ENCODE peak calls at places on chromosomes 4 and X, in six cellular contexts. Q, U, B, V, J and N are unnamed samples.

GRCh38 chr4:112416464-112416863 is 99.5 kb downstream of the NEUROG2 start:
- DNase-seq in Q (no peak), U (no peak), B (no peak), V (no peak), J (no peak), N (no peak)

GRCh38 chr4:5568931-5569330 is 139.4 kb downstream of the EVC2 start:
- DNase-seq in Q (no peak), U (no peak), B (no peak), V (no peak), J (no peak), N (no peak)

GRCh38 chr4:150418757-150419410 is 163.1 kb upstream of the MAB21L2 start:
- DNase-seq in Q (no peak), U (no peak), B (no peak), V (no peak), J (no peak), N (no peak)

GRCh38 chr4:80145739-80146138 is 51.6 kb upstream of the PRDM8 start:
- DNase-seq in Q (no peak), U (no peak), B (no peak), V (no peak), J (no peak), N (no peak)

GRCh38 chr4:155973639-155974475 is 20.2 kb upstream of the CTSO start:
- DNase-seq in Q (no peak), U (no peak), B (no peak), V (no peak), J (no peak), N (no peak)

GRCh38 chr4:8162625-8163024 is 4.0 kb upstream of the ABLIM2 start:
- DNase-seq in Q (no peak), U (no peak), B (no peak), V (no peak), J (no peak), N (no peak)

GRCh38 chrX:104165894-104166734 is at the start of gene FAM199X:
- DNase-seq in Q (peak), U (peak), B (peak), V (peak), J (peak), N (peak)

GRCh38 chrX:154485150-154486051 is 1.0 kb downstream of the UBL4A start:
- DNase-seq in Q (no peak), U (no peak), B (no peak), V (no peak), J (no peak), N (no peak)

GRCh38 chrX:10296581-10296980 is 139.8 kb downstream of the CLCN4 start:
- DNase-seq in Q (no peak), U (no peak), B (no peak), V (no peak), J (no peak), N (no peak)

GRCh38 chr4:62431513-62431912 is 1231.4 kb downstream of the ADGRL3 start:
- DNase-seq in Q (no peak), U (no peak), B (no peak), V (no peak), J (no peak), N (no peak)

GRCh38 chr4:143207555-143207954 is 22.8 kb downstream of the USP38 start:
- DNase-seq in Q (no peak), U (peak), B (peak), V (peak), J (no peak), N (no peak)

GRCh38 chrX:48003758-48004457 is at the start of gene ZNF182:
- DNase-seq in Q (peak), U (peak), B (peak), V (peak), J (peak), N (peak)

GRCh38 chr4:15774020-15774420 is 4.1 kb upstream of the CD38 start:
- DNase-seq in Q (peak), U (peak), B (no peak), V (no peak), J (no peak), N (no peak)

GRCh38 chr4:69617083-69617694 is 22.3 kb downstream of the UGT2A2 start:
- DNase-seq in Q (peak), U (peak), B (peak), V (peak), J (peak), N (no peak)

GRCh38 chr4:129218355-129218754 is 122.4 kb downstream of the C4orf33 start:
- DNase-seq in Q (no peak), U (peak), B (peak), V (no peak), J (no peak), N (no peak)

GRCh38 chrX:150478496-150479492 is 89.6 kb upstream of the MTM1 start:
- DNase-seq in Q (no peak), U (no peak), B (no peak), V (no peak), J (no peak), N (no peak)

GRCh38 chrX:40171513-40172168 is 73.9 kb upstream of the BCOR start:
- DNase-seq in Q (peak), U (no peak), B (peak), V (no peak), J (no peak), N (no peak)

GRCh38 chr4:84582988-84583870 is at the start of gene CDS1:
- DNase-seq in Q (peak), U (no peak), B (no peak), V (no peak), J (peak), N (no peak)

GRCh38 chrX:17829526-17829925 is 31.6 kb downstream of the RAI2 start:
- DNase-seq in Q (no peak), U (no peak), B (no peak), V (no peak), J (no peak), N (no peak)

GRCh38 chr4:124964251-124964650 is 251.7 kb upstream of the ANKRD50 start:
- DNase-seq in Q (no peak), U (no peak), B (no peak), V (no peak), J (no peak), N (no peak)

GRCh38 chr4:25823632-25824031 is 39.2 kb downstream of the SEL1L3 start:
- DNase-seq in Q (no peak), U (no peak), B (no peak), V (no peak), J (no peak), N (no peak)

GRCh38 chr4:188372051-188372450 is 232.8 kb downstream of the TRIML1 start:
- DNase-seq in Q (no peak), U (no peak), B (no peak), V (no peak), J (no peak), N (no peak)

GRCh38 chr4:11420327-11420726 is 8.4 kb downstream of the HS3ST1 start:
- DNase-seq in Q (no peak), U (no peak), B (no peak), V (no peak), J (no peak), N (no peak)

GRCh38 chr4:148434075-148434773 is 8.0 kb downstream of the NR3C2 start:
- DNase-seq in Q (no peak), U (no peak), B (peak), V (no peak), J (no peak), N (no peak)

GRCh38 chr4:152698012-152698499 is 18.3 kb upstream of the TMEM154 start:
- DNase-seq in Q (no peak), U (no peak), B (no peak), V (no peak), J (no peak), N (no peak)

GRCh38 chrX:23035493-23035892 is 35.7 kb downstream of the DDX53 start:
- DNase-seq in Q (peak), U (peak), B (no peak), V (no peak), J (no peak), N (no peak)

GRCh38 chrX:136209016-136209738 is 42.0 kb downstream of the MAP7D3 start:
- DNase-seq in Q (peak), U (peak), B (peak), V (no peak), J (peak), N (no peak)

GRCh38 chr4:68803013-68803412 is 12.8 kb upstream of the UGT2B10 start:
- DNase-seq in Q (no peak), U (no peak), B (no peak), V (no peak), J (no peak), N (no peak)

GRCh38 chr4:79178770-79179169 is 147.1 kb downstream of the NAA11 start:
- DNase-seq in Q (no peak), U (no peak), B (no peak), V (no peak), J (no peak), N (no peak)

GRCh38 chr4:70559216-70559830 is 32.7 kb upstream of the AMBN start:
- DNase-seq in Q (peak), U (peak), B (peak), V (peak), J (peak), N (no peak)

GRCh38 chrX:71909956-71910355 is 689 bp upstream of the NHSL2 start:
- DNase-seq in Q (no peak), U (peak), B (no peak), V (no peak), J (no peak), N (no peak)

GRCh38 chr4:11525085-11525484 is 96.4 kb upstream of the HS3ST1 start:
- DNase-seq in Q (no peak), U (no peak), B (no peak), V (no peak), J (no peak), N (no peak)

GRCh38 chr4:6386091-6386490 is 86.3 kb downstream of the PPP2R2C start:
- DNase-seq in Q (no peak), U (no peak), B (no peak), V (no peak), J (no peak), N (no peak)

GRCh38 chr4:38868055-38868965 is 704 bp downstream of the FAM114A1 start:
- DNase-seq in Q (no peak), U (peak), B (peak), V (no peak), J (peak), N (no peak)
- TF ChIP-seq MYC in Q (no peak), U (no peak), B (no peak), V (peak), J (no peak), N (no peak)

GRCh38 chr4:46389301-46389761 is 597 bp downstream of the GABRA2 start:
- DNase-seq in Q (no peak), U (no peak), B (no peak), V (peak), J (no peak), N (no peak)
- TF ChIP-seq MYC in Q (no peak), U (no peak), B (no peak), V (no peak), J (no peak), N (no peak)

DNA sequence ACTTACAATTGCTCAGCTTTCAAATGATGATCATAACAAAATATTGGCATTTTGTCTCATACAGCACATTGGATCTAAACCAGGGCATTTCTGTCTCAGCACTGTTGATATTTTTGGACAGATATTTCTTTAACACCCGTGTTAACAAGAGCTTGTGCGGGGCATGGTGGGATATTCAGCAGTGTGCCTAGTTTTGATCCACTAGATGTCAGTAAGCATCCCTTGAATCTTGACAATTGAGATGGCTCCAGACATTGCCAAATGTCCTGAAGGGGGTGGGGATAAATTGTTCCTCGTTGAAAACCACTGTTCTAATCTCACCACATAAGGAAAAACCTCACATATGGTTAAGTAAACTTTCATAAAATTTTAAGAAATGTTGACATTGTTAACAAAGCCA is 806.3 kb downstream of the STIM2 start:
- DNase-seq in Q (peak), U (peak), B (no peak), V (no peak), J (no peak), N (no peak)
- TF ChIP-seq MYC in Q (no peak), U (no peak), B (no peak), V (no peak), J (no peak), N (no peak)

DNA sequence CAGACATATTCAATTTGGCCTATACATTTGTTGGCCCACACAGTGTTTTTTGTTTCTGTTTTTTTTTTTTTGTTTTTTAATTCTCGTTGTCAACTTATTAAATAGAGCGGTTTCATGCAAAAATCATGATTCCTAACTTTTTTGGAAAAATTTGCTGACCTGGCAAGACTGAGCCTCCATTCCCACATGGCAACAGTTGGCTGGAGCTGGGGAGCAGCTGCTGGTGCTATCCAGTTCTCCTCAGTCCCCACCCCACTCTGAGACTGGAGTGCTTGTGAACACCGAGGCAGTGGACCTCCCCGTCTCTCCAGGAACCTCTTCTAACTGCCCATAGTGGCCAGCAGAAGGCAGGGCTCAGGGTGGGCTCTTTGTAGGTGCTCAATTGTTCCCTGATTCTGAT is 95.7 kb upstream of the OTUD4 start:
- DNase-seq in Q (no peak), U (no peak), B (no peak), V (no peak), J (no peak), N (no peak)
- TF ChIP-seq MYC in Q (no peak), U (no peak), B (no peak), V (no peak), J (no peak), N (no peak)

GRCh38 chrX:30504309-30504708 is 73.3 kb downstream of the TASL start:
- DNase-seq in Q (peak), U (peak), B (peak), V (peak), J (peak), N (peak)
- TF ChIP-seq MYC in Q (no peak), U (no peak), B (no peak), V (no peak), J (no peak), N (no peak)

DNA sequence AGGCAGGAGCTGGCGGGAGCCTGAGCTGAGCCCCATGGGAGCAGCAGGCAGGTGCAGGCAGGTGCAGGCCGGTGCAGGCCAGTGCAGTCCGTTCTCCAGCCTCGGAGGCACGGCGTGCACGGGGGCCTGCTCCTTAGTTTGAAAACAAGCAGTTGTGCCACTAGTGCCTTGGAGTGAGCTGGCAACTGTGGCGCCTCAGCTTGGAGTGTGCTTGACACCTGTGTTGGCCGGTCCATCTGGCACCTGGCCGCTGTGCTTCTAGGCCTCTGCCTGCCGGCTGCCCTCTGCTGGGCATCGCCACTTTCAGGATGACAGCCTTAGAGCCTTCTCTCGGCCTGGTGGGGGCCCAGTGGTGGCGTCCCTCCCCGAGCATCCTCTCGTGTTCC is 47.9 kb downstream of the RGS12 start:
- DNase-seq in Q (no peak), U (peak), B (no peak), V (no peak), J (no peak), N (no peak)
- TF ChIP-seq MYC in Q (no peak), U (no peak), B (no peak), V (no peak), J (no peak), N (no peak)

DNA sequence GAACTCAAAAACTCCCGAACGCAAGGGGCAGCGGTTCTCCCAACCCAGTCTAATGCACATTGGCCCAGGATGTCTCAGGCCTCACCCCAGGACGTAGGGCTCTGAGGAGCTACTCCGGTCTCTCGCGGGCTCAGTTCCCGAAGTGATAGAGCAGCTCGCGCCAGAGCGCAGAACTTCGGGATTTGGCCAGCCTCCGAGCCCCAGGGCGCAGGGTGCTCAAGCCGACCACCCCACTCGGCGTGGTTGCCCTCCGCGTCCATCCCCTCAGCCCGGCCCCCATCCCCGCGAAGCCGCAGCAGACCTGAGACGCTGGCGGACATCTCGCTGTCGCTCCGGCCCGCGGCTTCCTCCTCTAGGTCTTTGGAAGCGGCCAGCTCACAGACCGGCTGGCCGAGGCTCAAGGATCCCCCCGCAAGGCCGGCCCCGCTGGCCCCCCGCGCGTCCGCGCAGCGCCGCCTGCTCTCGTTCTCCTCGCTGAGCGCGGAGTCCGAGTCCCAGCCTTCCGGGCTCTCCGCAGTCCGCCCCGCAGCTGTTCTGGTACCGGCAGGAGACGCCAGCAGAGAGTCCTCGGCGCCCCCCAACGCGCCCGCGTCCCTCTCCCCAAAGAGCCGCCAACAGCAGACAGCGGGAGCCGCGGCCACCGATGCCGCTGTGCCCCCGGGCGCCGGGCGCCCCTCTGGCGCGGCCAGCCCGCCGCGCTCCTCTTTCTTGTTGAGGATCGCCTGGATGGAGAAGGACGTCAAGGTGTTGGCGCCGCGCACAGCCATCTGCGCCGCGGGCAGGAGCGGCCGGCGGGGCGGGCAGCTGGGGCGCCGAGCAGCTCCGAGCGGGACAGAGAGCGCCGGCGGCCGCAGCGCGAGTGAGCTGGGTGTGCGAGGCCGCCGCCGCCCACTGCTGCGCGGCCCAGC is at the start of gene NKX3-2:
- DNase-seq in Q (peak), U (no peak), B (no peak), V (no peak), J (no peak), N (no peak)
- TF ChIP-seq MYC in Q (no peak), U (no peak), B (no peak), V (no peak), J (no peak), N (no peak)

DNA sequence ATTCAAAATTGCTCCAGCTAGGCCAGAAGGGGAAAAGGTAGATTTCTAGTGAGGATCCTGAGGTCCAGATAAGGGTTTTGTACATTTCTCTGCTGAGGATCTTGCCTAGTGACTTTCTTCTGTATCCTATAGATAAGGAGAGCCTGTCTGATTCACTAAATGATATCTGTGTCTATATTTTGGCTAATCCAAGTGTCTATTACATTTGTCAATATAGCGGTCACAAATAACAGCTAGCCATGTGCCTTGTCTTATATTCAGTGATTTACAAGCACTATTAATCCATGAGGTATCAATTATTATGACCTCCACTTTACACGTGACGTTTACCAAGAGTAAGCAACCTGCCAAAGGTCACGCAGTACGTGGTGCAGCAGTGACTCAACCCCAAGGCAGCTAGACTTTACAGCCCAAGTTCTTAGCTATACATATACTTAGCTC is 41.6 kb downstream of the TMEM165 start:
- DNase-seq in Q (no peak), U (no peak), B (peak), V (peak), J (peak), N (no peak)
- TF ChIP-seq MYC in Q (no peak), U (no peak), B (no peak), V (no peak), J (no peak), N (no peak)